ENCODE peak calls at places on chromosomes 5 and 9, in six cellular contexts. C is astrocyte of the spinal cord, H is epithelial cell of esophagus, Z is Peyer's patch, D is AG04450, X is fibroblast of the aortic adventitia. O is an unnamed sample.
A peak's percentile ranks its signal among the peaks of the same experiment; 100 is the strongest.

GRCh38 chr5:83589786-83590185 is 118.2 kb downstream of the VCAN start:
- DNase-seq in C (no peak), X (no peak), Z (no peak), D (no peak), H (peak; percentile 69), O (no peak)

GRCh38 chr9:121321039-121321503 is 49.0 kb downstream of the STOM start:
- DNase-seq in X (no peak), H (no peak), Z (no peak), D (no peak), C (peak; percentile 39), O (no peak)

GRCh38 chr5:135113323-135113722 is 79.3 kb upstream of the PITX1 start:
- DNase-seq in Z (no peak), X (no peak), D (no peak), C (no peak), H (no peak), O (no peak)

GRCh38 chr9:77454668-77455067 is 193.5 kb downstream of the GNA14 start:
- DNase-seq in D (peak; percentile 34), C (peak; percentile 95), X (peak; percentile 85), H (no peak), Z (no peak), O (no peak)

GRCh38 chr5:111983459-111983858 is 226.5 kb upstream of the NREP start:
- DNase-seq in Z (no peak), H (no peak), X (peak; percentile 36), D (no peak), C (no peak), O (no peak)

GRCh38 chr9:70415476-70415875 is 1.0 kb upstream of the KLF9 start:
- DNase-seq in C (no peak), H (no peak), X (no peak), D (no peak), Z (no peak), O (no peak)

GRCh38 chr5:124343021-124343420 is 403.4 kb downstream of the ZNF608 start:
- DNase-seq in Z (no peak), D (no peak), C (no peak), H (no peak), X (peak; percentile 11), O (no peak)

GRCh38 chr9:94821098-94821930 is 94.8 kb downstream of the AOPEP start:
- DNase-seq in D (no peak), Z (no peak), X (no peak), C (no peak), H (no peak), O (no peak)

GRCh38 chr9:29078063-29078660 is 1504.9 kb upstream of the C9orf72 start:
- DNase-seq in C (peak; percentile 83), D (no peak), X (peak; percentile 68), H (peak; percentile 84), Z (no peak), O (no peak)

GRCh38 chr5:112878760-112879159 is 17.7 kb downstream of the SRP19 start:
- DNase-seq in Z (no peak), X (no peak), C (peak; percentile 22), D (no peak), H (peak; percentile 78), O (peak; percentile 20)

GRCh38 chr5:72477644-72478043 is 29.6 kb downstream of the ZNF366 start:
- DNase-seq in C (no peak), X (no peak), Z (no peak), D (no peak), H (no peak), O (no peak)

GRCh38 chr5:29800752-29801151 is 1392.7 kb upstream of the CDH6 start:
- DNase-seq in H (no peak), C (no peak), Z (no peak), D (no peak), X (no peak), O (no peak)

GRCh38 chr9:109817846-109818472 is 38.0 kb downstream of the PALM2AKAP2 start:
- DNase-seq in D (peak; percentile 97), X (peak; percentile 98), C (peak; percentile 97), H (peak; percentile 95), Z (peak; percentile 37), O (peak; percentile 91)

GRCh38 chr9:33468797-33469621 is 4.7 kb downstream of the NOL6 start:
- DNase-seq in X (no peak), H (no peak), C (no peak), Z (no peak), D (no peak), O (no peak)

GRCh38 chr9:97510797-97511761 is 9.6 kb downstream of the TMOD1 start:
- DNase-seq in C (peak; percentile 88), X (peak; percentile 65), Z (no peak), H (peak; percentile 51), D (peak; percentile 53), O (no peak)

GRCh38 chr5:149811453-149811852 is 81.3 kb downstream of the PPARGC1B start:
- DNase-seq in D (no peak), X (no peak), Z (no peak), C (no peak), H (no peak), O (no peak)

GRCh38 chr5:135873831-135874230 is 21.8 kb downstream of the IL9 start:
- DNase-seq in Z (no peak), C (no peak), X (no peak), D (no peak), H (no peak), O (no peak)

GRCh38 chr9:35939851-35940250 is 18.1 kb downstream of the OR2S2 start:
- DNase-seq in C (no peak), D (no peak), Z (no peak), X (no peak), H (no peak), O (no peak)

GRCh38 chr5:43225649-43226245 is 33.7 kb downstream of the NIM1K start:
- DNase-seq in X (no peak), H (no peak), D (no peak), C (no peak), Z (no peak), O (no peak)

GRCh38 chr9:86252870-86253269 is 6.6 kb downstream of the C9orf153 start:
- DNase-seq in H (no peak), C (peak; percentile 12), X (no peak), D (no peak), Z (no peak), O (no peak)

GRCh38 chr9:91824591-91825339 is 125.3 kb downstream of the ROR2 start:
- DNase-seq in X (peak; percentile 78), H (no peak), Z (no peak), C (no peak), D (no peak), O (no peak)

GRCh38 chr5:145375521-145375920 is 459.6 kb downstream of the PRELID2 start:
- DNase-seq in X (no peak), Z (no peak), C (no peak), H (peak; percentile 20), D (no peak), O (no peak)

DNA sequence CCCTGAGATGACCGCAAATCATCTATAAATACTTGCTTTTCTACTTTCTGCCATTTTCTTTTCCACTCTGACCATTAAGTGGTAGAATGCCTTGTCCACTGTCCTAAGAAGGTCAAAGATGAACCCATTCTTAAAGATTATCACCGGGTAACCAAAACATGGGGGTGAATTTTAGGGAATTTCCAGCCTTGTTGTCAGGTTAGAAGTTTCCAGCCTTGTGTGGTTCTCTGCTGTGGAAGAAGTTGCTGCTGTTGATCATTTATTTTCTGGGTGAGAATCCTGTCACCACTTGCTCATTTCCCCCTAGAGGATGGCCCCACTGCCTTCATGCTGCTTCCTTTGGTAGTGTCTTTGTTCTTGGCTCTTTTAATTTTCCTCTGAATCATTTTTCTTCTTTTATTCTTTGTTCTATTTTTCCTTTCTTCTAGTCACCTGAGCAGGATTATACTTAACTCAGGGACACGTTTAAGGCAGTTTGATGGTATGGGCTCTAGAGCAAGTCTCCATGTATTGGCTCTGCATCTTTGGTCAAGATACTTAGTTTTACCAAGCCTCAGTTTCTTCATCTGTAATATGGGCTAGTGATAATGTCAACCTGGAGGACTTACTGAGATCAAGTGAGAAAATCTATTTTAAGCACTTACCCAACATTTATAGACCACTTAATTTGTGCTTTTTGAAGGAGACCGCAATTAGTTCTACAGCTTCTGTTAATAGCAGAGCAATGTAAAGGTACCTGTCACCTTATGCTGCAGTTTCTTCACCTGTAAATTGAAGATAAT is 266.2 kb downstream of the ARHGAP26 start:
- DNase-seq in Z (no peak), H (no peak), C (no peak), X (no peak), D (no peak), O (no peak)
- TF ChIP-seq CTCF in Z (no peak), H (no peak), C (no peak), X (no peak), D (no peak), O (no peak)

DNA sequence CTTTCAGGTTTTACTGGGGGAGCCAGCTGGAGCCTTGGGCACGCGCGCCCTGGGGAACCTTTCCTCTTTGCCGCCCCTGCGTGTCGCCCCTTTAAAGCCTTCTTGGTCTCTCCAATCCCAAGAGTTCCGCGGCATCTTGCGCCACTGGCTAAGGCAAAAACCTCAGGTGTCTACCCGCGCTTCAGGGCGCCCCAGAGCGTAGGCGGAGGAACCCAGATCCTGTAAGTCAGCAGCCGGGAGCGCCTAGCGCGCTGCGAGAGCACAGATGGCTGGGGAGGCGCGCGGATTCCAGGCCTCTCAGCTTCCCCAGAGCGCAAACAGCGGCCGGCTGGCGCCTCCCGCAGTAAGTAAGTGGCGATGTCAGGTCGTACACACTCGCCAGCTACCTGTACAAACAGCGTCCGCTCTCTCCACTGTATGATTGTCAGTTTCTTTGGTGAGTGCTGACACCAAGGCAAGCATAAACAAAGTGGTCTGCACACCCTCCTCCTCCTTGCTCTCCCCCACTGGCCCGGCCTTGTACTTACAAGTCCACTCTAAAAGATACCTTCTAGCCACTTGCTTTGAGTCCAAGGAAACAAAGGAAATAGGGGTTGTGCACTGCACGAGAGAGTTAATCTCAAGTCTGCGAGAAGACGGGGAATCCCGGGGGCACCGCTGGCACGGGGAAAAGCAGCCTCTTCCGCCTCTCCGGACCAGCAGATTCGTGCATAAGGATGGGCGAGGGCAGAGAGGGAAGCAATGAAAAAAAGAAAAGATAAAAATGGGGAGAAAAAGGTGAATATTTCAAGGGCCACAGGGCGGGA is 2.9 kb downstream of the HTR1A start:
- DNase-seq in H (peak; percentile 75), D (no peak), X (no peak), Z (no peak), C (no peak), O (no peak)
- H3K4me3 ChIP-seq in H (no peak overlapping the region), D (no peak overlapping the region), X (no peak overlapping the region), Z (no peak overlapping the region), C (no peak overlapping the region), O (no peak overlapping the region)

GRCh38 chr5:10030219-10030831 is 219.4 kb downstream of the ATPSCKMT start:
- DNase-seq in Z (no peak), X (peak; percentile 64), D (no peak), C (peak; percentile 37), H (peak; percentile 78), O (no peak)
- TF ChIP-seq CTCF in Z (no peak), X (peak; percentile 55), D (peak; percentile 42), C (peak; percentile 44), H (peak; percentile 73), O (no peak)

GRCh38 chr5:116576043-116576713 is 1.6 kb upstream of the SEMA6A start:
- DNase-seq in H (peak; percentile 77), Z (peak; percentile 30), C (peak; percentile 67), X (peak; percentile 37), D (no peak), O (peak; percentile 78)
- H3K4me3 ChIP-seq in H (peak overlapping the region; percentile 66), Z (peak overlapping the region; percentile 79), C (peak overlapping the region; percentile 57), X (peak overlapping the region; percentile 25), D (no peak overlapping the region), O (no peak overlapping the region)

GRCh38 chr5:139273572-139274264 is 19.8 kb upstream of the MATR3 start:
- DNase-seq in D (peak; percentile 55), X (peak; percentile 75), Z (peak; percentile 83), H (peak; percentile 90), C (peak; percentile 85), O (peak; percentile 93)
- TF ChIP-seq CTCF in D (no peak), X (peak; percentile 25), Z (no peak), H (no peak), C (no peak), O (peak; percentile 27)

GRCh38 chr9:130780415-130780814 is 54.6 kb upstream of the ABL1 start:
- DNase-seq in H (no peak), X (no peak), D (no peak), C (no peak), Z (no peak), O (no peak)
- H3K4me3 ChIP-seq in H (no peak overlapping the region), X (peak overlapping the region; percentile 64), D (peak overlapping the region; percentile 32), C (no peak overlapping the region), Z (peak overlapping the region; percentile 2), O (no peak overlapping the region)

O was measured in mucosa of descending colon.